ENCODE peak calls at places on chromosomes 1 and 21, in four cellular contexts. Z is stomach, B is pons, I is T-helper 1 cell. Q is an unnamed sample.

GRCh38 chr1:204359131-204359473 is 627 bp downstream of the PLEKHA6 start:
- DNase-seq in B (no peak), Z (no peak), I (no peak), Q (no peak)

GRCh38 chr1:245420926-245421325 is 266.1 kb downstream of the KIF26B start:
- DNase-seq in B (no peak), I (no peak), Z (no peak), Q (no peak)

GRCh38 chr21:38095220-38095619 is 161.6 kb upstream of the KCNJ15 start:
- DNase-seq in B (no peak), Z (no peak), I (no peak), Q (no peak)

GRCh38 chr1:89539135-89539534 is 14.5 kb downstream of the LRRC8B start:
- DNase-seq in Z (no peak), I (no peak), B (no peak), Q (no peak)

GRCh38 chr1:182720465-182720864 is 36.1 kb upstream of the RGS8 start:
- DNase-seq in Z (no peak), B (no peak), I (no peak), Q (no peak)

GRCh38 chr1:157095091-157095490 is 4.5 kb downstream of the ETV3L start:
- DNase-seq in Z (no peak), I (no peak), B (no peak), Q (no peak)

GRCh38 chr1:59690531-59690930 is 124.2 kb upstream of the HOOK1 start:
- DNase-seq in Z (no peak), B (no peak), I (no peak), Q (no peak)

GRCh38 chr1:86704972-86705632 is 726 bp downstream of the SH3GLB1 start:
- DNase-seq in I (peak), Z (peak), B (peak), Q (peak)

GRCh38 chr1:109620396-109620817 is 770 bp downstream of the AMPD2 start:
- DNase-seq in Z (no peak), I (no peak), B (peak), Q (peak)

GRCh38 chr1:23198373-23198772 is 18.9 kb downstream of the HTR1D start:
- DNase-seq in B (no peak), I (no peak), Z (no peak), Q (no peak)

GRCh38 chr1:171758011-171758410 is 16.1 kb upstream of the VAMP4 start:
- DNase-seq in I (no peak), B (no peak), Z (no peak), Q (no peak)

GRCh38 chr1:245361056-245361455 is 206.3 kb downstream of the KIF26B start:
- DNase-seq in B (no peak), Z (no peak), I (no peak), Q (no peak)

GRCh38 chr1:101299166-101299565 is 62.3 kb downstream of the S1PR1 start:
- DNase-seq in I (no peak), B (no peak), Z (no peak), Q (no peak)

GRCh38 chr1:7491089-7491817 is 279.8 kb upstream of the VAMP3 start:
- DNase-seq in I (no peak), Z (no peak), B (no peak), Q (peak)

GRCh38 chr1:47378147-47378546 is 37.9 kb upstream of the FOXE3 start:
- DNase-seq in B (no peak), I (no peak), Z (no peak), Q (no peak)